ENCODE peak calls at places on chromosome 7, in six cellular contexts. One of them, this sample, is unnamed.

GRCh38 chr7:33530664-33531063 is 374.7 kb upstream of the BMPER start:
- DNase-seq in heart left ventricle: no peak
- DNase-seq in foreskin fibroblast: peak
- DNase-seq in epithelial cell of esophagus: no peak
- DNase-seq in AG04449: no peak
- DNase-seq in pancreas: no peak
- DNase-seq in this sample: no peak

GRCh38 chr7:105323366-105323765 is 65.4 kb downstream of the SRPK2 start:
- DNase-seq in heart left ventricle: no peak
- DNase-seq in foreskin fibroblast: no peak
- DNase-seq in epithelial cell of esophagus: no peak
- DNase-seq in AG04449: no peak
- DNase-seq in pancreas: no peak
- DNase-seq in this sample: no peak

GRCh38 chr7:15561840-15562239 is at the start of gene AGMO:
- DNase-seq in heart left ventricle: peak
- DNase-seq in foreskin fibroblast: peak
- DNase-seq in epithelial cell of esophagus: peak
- DNase-seq in AG04449: no peak
- DNase-seq in pancreas: peak
- DNase-seq in this sample: no peak

GRCh38 chr7:136925556-136925955 is 57.1 kb downstream of the CHRM2 start:
- DNase-seq in heart left ventricle: no peak
- DNase-seq in foreskin fibroblast: no peak
- DNase-seq in epithelial cell of esophagus: no peak
- DNase-seq in AG04449: no peak
- DNase-seq in pancreas: no peak
- DNase-seq in this sample: no peak

GRCh38 chr7:90345016-90345415 is 1.5 kb upstream of the GTPBP10 start:
- DNase-seq in heart left ventricle: no peak
- DNase-seq in foreskin fibroblast: no peak
- DNase-seq in epithelial cell of esophagus: no peak
- DNase-seq in AG04449: no peak
- DNase-seq in pancreas: no peak
- DNase-seq in this sample: no peak

GRCh38 chr7:44914992-44915607 is 29.8 kb upstream of the PURB start:
- DNase-seq in heart left ventricle: no peak
- DNase-seq in foreskin fibroblast: no peak
- DNase-seq in epithelial cell of esophagus: no peak
- DNase-seq in AG04449: no peak
- DNase-seq in pancreas: no peak
- DNase-seq in this sample: no peak

GRCh38 chr7:139332960-139333359 is 8.2 kb upstream of the FMC1 start:
- DNase-seq in heart left ventricle: no peak
- DNase-seq in foreskin fibroblast: no peak
- DNase-seq in epithelial cell of esophagus: no peak
- DNase-seq in AG04449: no peak
- DNase-seq in pancreas: no peak
- DNase-seq in this sample: no peak

GRCh38 chr7:2843191-2843685 is 870 bp downstream of the GNA12 start:
- DNase-seq in heart left ventricle: no peak
- DNase-seq in foreskin fibroblast: no peak
- DNase-seq in epithelial cell of esophagus: no peak
- DNase-seq in AG04449: no peak
- DNase-seq in pancreas: no peak
- DNase-seq in this sample: no peak

GRCh38 chr7:38248069-38248567 is 25.3 kb downstream of the TARP start:
- DNase-seq in heart left ventricle: no peak
- DNase-seq in foreskin fibroblast: no peak
- DNase-seq in epithelial cell of esophagus: no peak
- DNase-seq in AG04449: no peak
- DNase-seq in pancreas: no peak
- DNase-seq in this sample: no peak

GRCh38 chr7:31950101-31950755 is 120.0 kb downstream of the PDE1C start:
- DNase-seq in heart left ventricle: no peak
- DNase-seq in foreskin fibroblast: no peak
- DNase-seq in epithelial cell of esophagus: peak
- DNase-seq in AG04449: no peak
- DNase-seq in pancreas: no peak
- DNase-seq in this sample: no peak

GRCh38 chr7:112414855-112415490 is 35.3 kb upstream of the IFRD1 start:
- DNase-seq in heart left ventricle: no peak
- DNase-seq in foreskin fibroblast: peak
- DNase-seq in epithelial cell of esophagus: peak
- DNase-seq in AG04449: no peak
- DNase-seq in pancreas: no peak
- DNase-seq in this sample: no peak

GRCh38 chr7:130143986-130144618 is 61.1 kb downstream of the TMEM209 start:
- DNase-seq in heart left ventricle: no peak
- DNase-seq in foreskin fibroblast: no peak
- DNase-seq in epithelial cell of esophagus: no peak
- DNase-seq in AG04449: no peak
- DNase-seq in pancreas: peak
- DNase-seq in this sample: no peak

GRCh38 chr7:26863504-26864308 is 684 bp downstream of the SKAP2 start:
- DNase-seq in heart left ventricle: no peak
- DNase-seq in foreskin fibroblast: peak
- DNase-seq in epithelial cell of esophagus: peak
- DNase-seq in AG04449: no peak
- DNase-seq in pancreas: no peak
- DNase-seq in this sample: no peak

GRCh38 chr7:20454202-20454601 is 123.5 kb downstream of the ITGB8 start:
- DNase-seq in heart left ventricle: no peak
- DNase-seq in foreskin fibroblast: no peak
- DNase-seq in epithelial cell of esophagus: no peak
- DNase-seq in AG04449: no peak
- DNase-seq in pancreas: no peak
- DNase-seq in this sample: no peak

GRCh38 chr7:17485905-17486304 is 187.5 kb downstream of the AHR start:
- DNase-seq in heart left ventricle: no peak
- DNase-seq in foreskin fibroblast: no peak
- DNase-seq in epithelial cell of esophagus: no peak
- DNase-seq in AG04449: no peak
- DNase-seq in pancreas: no peak
- DNase-seq in this sample: no peak

GRCh38 chr7:133434246-133434865 is 181.5 kb downstream of the EXOC4 start:
- DNase-seq in heart left ventricle: no peak
- DNase-seq in foreskin fibroblast: peak
- DNase-seq in epithelial cell of esophagus: peak
- DNase-seq in AG04449: no peak
- DNase-seq in pancreas: no peak
- DNase-seq in this sample: no peak

GRCh38 chr7:148031816-148032215 is 558.8 kb upstream of the C7orf33 start:
- DNase-seq in heart left ventricle: no peak
- DNase-seq in foreskin fibroblast: no peak
- DNase-seq in epithelial cell of esophagus: no peak
- DNase-seq in AG04449: no peak
- DNase-seq in pancreas: no peak
- DNase-seq in this sample: no peak

GRCh38 chr7:140635345-140635744 is 5.3 kb downstream of the DENND2A start:
- DNase-seq in heart left ventricle: no peak
- DNase-seq in foreskin fibroblast: no peak
- DNase-seq in epithelial cell of esophagus: no peak
- DNase-seq in AG04449: no peak
- DNase-seq in pancreas: no peak
- DNase-seq in this sample: no peak

GRCh38 chr7:111750168-111750715 is 187.9 kb upstream of the IMMP2L start:
- DNase-seq in heart left ventricle: no peak
- DNase-seq in foreskin fibroblast: no peak
- DNase-seq in epithelial cell of esophagus: no peak
- DNase-seq in AG04449: no peak
- DNase-seq in pancreas: no peak
- DNase-seq in this sample: no peak

GRCh38 chr7:26497801-26498596 is 206.3 kb downstream of the SNX10 start:
- DNase-seq in heart left ventricle: no peak
- DNase-seq in foreskin fibroblast: no peak
- DNase-seq in epithelial cell of esophagus: peak
- DNase-seq in AG04449: no peak
- DNase-seq in pancreas: no peak
- DNase-seq in this sample: no peak

GRCh38 chr7:156764016-156764669 is 123.6 kb downstream of the RNF32 start:
- DNase-seq in heart left ventricle: peak
- DNase-seq in foreskin fibroblast: peak
- DNase-seq in epithelial cell of esophagus: peak
- DNase-seq in AG04449: no peak
- DNase-seq in pancreas: peak
- DNase-seq in this sample: peak

GRCh38 chr7:12257582-12257981 is 46.5 kb downstream of the TMEM106B start:
- DNase-seq in heart left ventricle: no peak
- DNase-seq in foreskin fibroblast: peak
- DNase-seq in epithelial cell of esophagus: peak
- DNase-seq in AG04449: no peak
- DNase-seq in pancreas: no peak
- DNase-seq in this sample: peak

DNA sequence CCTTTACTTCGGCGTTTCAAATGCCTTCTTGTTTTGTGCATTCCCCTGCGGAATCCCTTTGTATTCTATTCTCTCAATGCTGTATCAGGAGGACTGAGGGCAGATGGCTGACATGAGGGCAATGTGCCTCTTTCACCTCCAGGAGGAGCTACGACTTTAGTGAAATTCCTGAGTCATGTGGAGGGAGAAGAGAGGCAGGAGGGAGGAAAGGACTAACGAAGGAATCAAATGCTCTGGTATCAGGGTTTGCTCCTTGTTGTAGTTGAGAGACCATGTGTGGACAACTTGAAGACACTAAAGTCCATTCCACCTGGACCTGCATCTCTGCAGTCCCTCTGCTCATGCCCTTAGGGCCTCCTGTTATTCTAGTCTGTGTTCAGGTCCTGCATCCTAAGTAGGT is 40.2 kb upstream of the PRSS58 start:
- DNase-seq in heart left ventricle: no peak
- DNase-seq in foreskin fibroblast: no peak
- DNase-seq in epithelial cell of esophagus: peak
- DNase-seq in AG04449: no peak
- DNase-seq in pancreas: no peak
- DNase-seq in this sample: no peak
- TF ChIP-seq CTCF in heart left ventricle: no peak
- TF ChIP-seq CTCF in foreskin fibroblast: no peak
- TF ChIP-seq CTCF in epithelial cell of esophagus: peak
- TF ChIP-seq CTCF in AG04449: peak
- TF ChIP-seq CTCF in pancreas: no peak
- TF ChIP-seq CTCF in this sample: peak

DNA sequence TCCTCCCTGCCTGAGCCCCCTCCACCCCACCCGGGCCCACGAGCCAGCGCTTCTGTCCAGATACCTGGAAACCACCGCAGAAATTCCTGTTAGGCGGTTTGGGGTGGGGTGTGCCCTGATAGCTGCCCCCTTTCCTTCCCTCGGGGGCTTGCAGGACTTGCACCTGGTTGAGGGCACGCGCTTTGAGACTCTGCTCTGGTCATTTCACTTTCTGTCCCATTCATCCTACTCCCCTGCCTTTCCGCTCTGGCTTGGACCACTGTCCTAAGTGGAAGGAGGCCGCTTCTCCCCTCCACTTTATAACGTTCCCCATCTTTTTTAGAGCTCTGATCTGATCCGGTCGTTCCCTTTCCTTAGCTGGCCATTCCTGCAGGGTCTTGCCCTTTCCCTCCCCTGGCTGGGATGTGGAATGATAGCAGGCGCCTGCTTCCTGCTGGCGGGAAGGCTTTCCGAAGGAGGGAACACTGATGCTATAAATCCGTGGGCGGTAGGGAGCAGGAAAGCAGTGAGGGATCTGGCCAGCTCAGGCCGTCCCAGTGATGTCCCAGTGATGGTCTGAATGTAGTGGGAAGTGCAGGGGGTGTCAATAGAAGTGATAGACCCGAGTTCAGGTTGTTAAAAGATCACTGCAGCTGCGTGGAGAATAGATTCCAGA is 852 bp upstream of the PRKAR1B start:
- DNase-seq in heart left ventricle: no peak
- DNase-seq in foreskin fibroblast: peak
- DNase-seq in epithelial cell of esophagus: no peak
- DNase-seq in AG04449: no peak
- DNase-seq in pancreas: no peak
- DNase-seq in this sample: no peak
- H3K4me3 ChIP-seq in heart left ventricle: peak
- H3K4me3 ChIP-seq in foreskin fibroblast: peak
- H3K4me3 ChIP-seq in epithelial cell of esophagus: peak
- H3K4me3 ChIP-seq in AG04449: peak
- H3K4me3 ChIP-seq in pancreas: peak
- H3K4me3 ChIP-seq in this sample: peak

DNA sequence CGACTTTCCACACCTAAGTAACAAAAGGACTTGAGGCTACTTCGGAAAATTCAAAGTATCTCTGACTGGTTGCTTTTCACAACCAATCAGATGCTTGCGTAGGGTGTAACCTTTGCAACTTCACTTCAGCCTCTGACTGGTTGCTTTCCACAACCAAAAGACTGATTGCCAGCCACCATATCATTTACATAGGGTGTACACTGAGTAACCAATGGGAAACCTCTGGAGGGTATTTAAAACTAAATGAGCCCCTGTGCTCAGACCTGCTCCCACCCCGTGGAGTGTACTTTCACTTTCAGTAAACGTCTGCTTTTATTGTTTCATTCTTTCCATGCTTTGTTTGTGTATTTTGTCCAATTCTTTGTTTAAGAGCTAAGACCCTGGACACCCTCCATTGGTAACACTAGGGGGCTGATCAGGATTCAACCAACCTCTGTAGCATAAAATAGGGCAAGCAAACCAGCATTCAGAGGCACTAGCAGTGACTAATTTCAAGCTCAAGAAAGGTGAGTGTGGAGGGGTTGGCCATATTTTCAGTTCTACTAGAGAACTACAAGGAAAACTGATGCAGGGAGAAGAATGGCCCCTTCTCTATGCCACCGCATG is 390.8 kb downstream of the POM121L12 start:
- DNase-seq in heart left ventricle: no peak
- DNase-seq in foreskin fibroblast: no peak
- DNase-seq in epithelial cell of esophagus: no peak
- DNase-seq in AG04449: no peak
- DNase-seq in pancreas: no peak
- DNase-seq in this sample: no peak
- TF ChIP-seq CTCF in heart left ventricle: no peak
- TF ChIP-seq CTCF in foreskin fibroblast: no peak
- TF ChIP-seq CTCF in epithelial cell of esophagus: no peak
- TF ChIP-seq CTCF in AG04449: no peak
- TF ChIP-seq CTCF in pancreas: no peak
- TF ChIP-seq CTCF in this sample: no peak

DNA sequence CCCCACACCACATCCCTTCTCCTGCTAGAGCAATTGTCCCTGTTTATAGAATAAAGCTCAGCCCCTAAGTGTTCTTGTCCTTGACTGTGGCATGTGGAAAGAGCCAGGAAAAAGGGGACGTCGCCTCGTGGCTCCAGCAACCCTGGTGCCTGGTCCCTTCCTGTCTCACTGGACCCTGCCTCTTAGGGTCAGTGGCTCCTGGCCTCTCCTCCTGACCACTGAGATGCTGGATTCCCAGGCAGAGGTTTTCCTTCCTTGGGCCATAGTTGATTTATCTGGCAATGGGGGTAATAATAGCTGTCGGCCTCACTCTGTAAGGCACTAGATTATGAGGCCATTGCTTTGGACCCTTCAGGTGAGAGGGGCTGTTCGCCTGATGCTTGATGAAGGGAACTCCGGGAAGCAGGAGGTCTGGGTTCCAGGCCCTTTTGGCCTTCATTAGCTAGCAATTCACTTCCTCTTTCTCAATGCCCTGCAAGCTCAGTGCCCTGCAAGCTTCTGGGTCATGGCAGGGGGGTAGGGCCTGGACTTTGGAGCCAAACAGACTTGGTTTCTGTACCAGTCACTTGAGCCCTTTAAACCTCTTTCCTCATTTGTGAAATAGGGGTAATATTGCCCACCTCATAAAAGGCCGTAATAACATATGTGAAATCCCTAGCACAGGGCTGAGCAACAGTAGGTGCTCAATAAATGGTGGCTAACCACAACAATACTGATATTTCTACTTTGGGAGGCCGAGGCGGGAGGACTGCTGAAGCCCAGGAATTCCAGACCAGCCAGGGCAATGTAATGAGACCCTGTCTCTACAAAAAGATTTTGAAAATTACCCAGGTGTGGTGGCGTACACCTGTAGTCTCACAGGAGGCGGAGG is 1.1 kb downstream of the ASL start:
- DNase-seq in heart left ventricle: no peak
- DNase-seq in foreskin fibroblast: peak
- DNase-seq in epithelial cell of esophagus: no peak
- DNase-seq in AG04449: no peak
- DNase-seq in pancreas: peak
- DNase-seq in this sample: no peak
- H3K4me3 ChIP-seq in heart left ventricle: peak
- H3K4me3 ChIP-seq in foreskin fibroblast: peak
- H3K4me3 ChIP-seq in epithelial cell of esophagus: peak
- H3K4me3 ChIP-seq in AG04449: peak
- H3K4me3 ChIP-seq in pancreas: peak
- H3K4me3 ChIP-seq in this sample: peak